ENCODE peak calls at places on chromosomes 3 and 15, in ten cellular contexts. G, R, V, Z, J, N, Q, Y, I and F are unnamed samples.

GRCh38 chr3:25442486-25442885 is 14.4 kb downstream of the RARB start:
- DNase-seq in G (no peak), R (no peak), V (no peak), Z (no peak), J (no peak), N (no peak), Q (no peak), Y (no peak), I (no peak), F (no peak)

GRCh38 chr3:170502297-170502696 is 83.6 kb downstream of the SLC7A14 start:
- DNase-seq in G (peak; percentile 40), R (no peak), V (peak; percentile 53), Z (no peak), J (no peak), N (peak; percentile 59), Q (no peak), Y (peak; percentile 35), I (no peak), F (peak; percentile 6)

GRCh38 chr3:158672293-158673176 is at the start of gene LXN:
- DNase-seq in G (peak; percentile 84), R (no peak), V (peak; percentile 77), Z (peak; percentile 95), J (peak; percentile 95), N (peak; percentile 86), Q (peak; percentile 76), Y (peak; percentile 84), I (peak; percentile 14), F (peak; percentile 95)

GRCh38 chr3:35651888-35652287 is 12.6 kb downstream of the ARPP21 start:
- DNase-seq in G (no peak), R (no peak), V (no peak), Z (no peak), J (no peak), N (no peak), Q (no peak), Y (no peak), I (no peak), F (no peak)

GRCh38 chr3:108292905-108293328 is 3.4 kb upstream of the HHLA2 start:
- DNase-seq in G (no peak), R (no peak), V (no peak), Z (no peak), J (no peak), N (no peak), Q (no peak), Y (no peak), I (no peak), F (no peak)

GRCh38 chr3:9903238-9903624 is 583 bp downstream of the IL17RE start:
- DNase-seq in G (no peak), R (no peak), V (no peak), Z (no peak), J (no peak), N (no peak), Q (no peak), Y (no peak), I (no peak), F (peak; percentile 40)

GRCh38 chr3:71488391-71488809 is 95.1 kb downstream of the FOXP1 start:
- DNase-seq in G (no peak), R (no peak), V (no peak), Z (no peak), J (no peak), N (no peak), Q (no peak), Y (no peak), I (peak; percentile 13), F (no peak)

GRCh38 chr3:105235785-105236184 is 130.9 kb upstream of the ALCAM start:
- DNase-seq in G (no peak), R (no peak), V (no peak), Z (no peak), J (no peak), N (no peak), Q (no peak), Y (no peak), I (no peak), F (no peak)

GRCh38 chr15:95113041-95113440 is 881.7 kb downstream of the MCTP2 start:
- DNase-seq in G (no peak), R (no peak), V (no peak), Z (no peak), J (no peak), N (no peak), Q (no peak), Y (no peak), I (no peak), F (no peak)

GRCh38 chr3:85835857-85836470 is 877.2 kb downstream of the CADM2 start:
- DNase-seq in G (no peak), R (no peak), V (no peak), Z (no peak), J (no peak), N (no peak), Q (no peak), Y (no peak), I (peak; percentile 12), F (no peak)

GRCh38 chr3:148791296-148791695 is 36.3 kb upstream of the CPB1 start:
- DNase-seq in G (no peak), R (no peak), V (no peak), Z (no peak), J (no peak), N (peak; percentile 1), Q (no peak), Y (no peak), I (peak; percentile 32), F (no peak)

GRCh38 chr3:157282261-157283191 is 122.6 kb upstream of the CCNL1 start:
- DNase-seq in G (no peak), R (no peak), V (peak; percentile 34), Z (no peak), J (no peak), N (peak; percentile 95), Q (no peak), Y (no peak), I (no peak), F (no peak)

GRCh38 chr3:101009386-101009785 is 16.2 kb upstream of the ABI3BP start:
- DNase-seq in G (no peak), R (no peak), V (no peak), Z (no peak), J (no peak), N (no peak), Q (no peak), Y (no peak), I (no peak), F (no peak)

GRCh38 chr3:197454014-197454413 is 101.8 kb downstream of the BDH1 start:
- DNase-seq in G (no peak), R (peak; percentile 21), V (no peak), Z (no peak), J (no peak), N (peak; percentile 17), Q (no peak), Y (no peak), I (peak; percentile 23), F (peak; percentile 32)

GRCh38 chr15:90300988-90301715 is 35.7 kb downstream of the NGRN start:
- DNase-seq in G (peak; percentile 33), R (peak; percentile 47), V (peak; percentile 43), Z (peak; percentile 89), J (peak; percentile 70), N (peak; percentile 35), Q (peak; percentile 35), Y (peak; percentile 55), I (peak; percentile 94), F (peak; percentile 67)

GRCh38 chr15:51312132-51312531 is 26.3 kb downstream of the CYP19A1 start:
- DNase-seq in G (no peak), R (no peak), V (no peak), Z (no peak), J (no peak), N (peak; percentile 90), Q (no peak), Y (no peak), I (no peak), F (no peak)

GRCh38 chr15:39700301-39700700 is 82.3 kb downstream of the FSIP1 start:
- DNase-seq in G (no peak), R (no peak), V (no peak), Z (no peak), J (no peak), N (no peak), Q (no peak), Y (no peak), I (no peak), F (no peak)

GRCh38 chr3:154889227-154889634 is 190.9 kb upstream of the MME start:
- DNase-seq in G (no peak), R (no peak), V (no peak), Z (peak; percentile 68), J (no peak), N (no peak), Q (no peak), Y (no peak), I (no peak), F (no peak)

GRCh38 chr15:86661580-86661979 is 581.9 kb downstream of the AGBL1 start:
- DNase-seq in G (no peak), R (no peak), V (no peak), Z (no peak), J (no peak), N (no peak), Q (no peak), Y (no peak), I (no peak), F (no peak)

GRCh38 chr15:40106203-40107161 is 2.2 kb downstream of the BMF start:
- DNase-seq in G (peak; percentile 71), R (no peak), V (peak; percentile 86), Z (no peak), J (peak; percentile 89), N (peak; percentile 70), Q (no peak), Y (peak; percentile 69), I (no peak), F (peak; percentile 79)

GRCh38 chr3:154129625-154130024 is 8.4 kb downstream of the ARHGEF26 start:
- DNase-seq in G (no peak), R (no peak), V (no peak), Z (no peak), J (no peak), N (peak; percentile 22), Q (no peak), Y (no peak), I (no peak), F (no peak)

GRCh38 chr15:66719471-66719870 is 17.4 kb downstream of the SMAD6 start:
- DNase-seq in G (no peak), R (no peak), V (no peak), Z (peak; percentile 39), J (no peak), N (no peak), Q (no peak), Y (no peak), I (no peak), F (no peak)
- H3K4me1 ChIP-seq in G (peaks cover 15% of the 10 kb centered on the region), R (peaks cover 70% of the 10 kb centered on the region), V (no peaks in the 10 kb centered on the region), Z (peaks cover 30% of the 10 kb centered on the region), J (no peaks in the 10 kb centered on the region), N (peaks cover 9% of the 10 kb centered on the region), Q (peaks cover 17% of the 10 kb centered on the region), Y (peaks cover 75% of the 10 kb centered on the region), I (peaks cover 12% of the 10 kb centered on the region), F (peaks cover 11% of the 10 kb centered on the region)

GRCh38 chr15:50017522-50017921 is 101.5 kb downstream of the ATP8B4 start:
- DNase-seq in G (no peak), R (no peak), V (no peak), Z (no peak), J (no peak), N (no peak), Q (no peak), Y (no peak), I (no peak), F (no peak)
- H3K36me3 ChIP-seq in G (no peaks in the 10 kb centered on the region), R (no peaks in the 10 kb centered on the region), V (no peaks in the 10 kb centered on the region), Z (no peaks in the 10 kb centered on the region), J (no peaks in the 10 kb centered on the region), N (no peaks in the 10 kb centered on the region), Q (no peaks in the 10 kb centered on the region), Y (no peaks in the 10 kb centered on the region), I (no peaks in the 10 kb centered on the region), F (no peaks in the 10 kb centered on the region)

GRCh38 chr15:59251001-59251845 is 44.6 kb downstream of the LDHAL6B start:
- DNase-seq in G (no peak), R (no peak), V (no peak), Z (no peak), J (no peak), N (no peak), Q (no peak), Y (no peak), I (no peak), F (no peak)
- H3K4me1 ChIP-seq in G (no peaks in the 10 kb centered on the region), R (peaks cover 11% of the 10 kb centered on the region), V (no peaks in the 10 kb centered on the region), Z (peaks cover 3% of the 10 kb centered on the region), J (no peaks in the 10 kb centered on the region), N (no peaks in the 10 kb centered on the region), Q (no peaks in the 10 kb centered on the region), Y (peaks cover 7% of the 10 kb centered on the region), I (no peaks in the 10 kb centered on the region), F (peaks cover 16% of the 10 kb centered on the region)

GRCh38 chr15:76885212-76885611 is 19.9 kb downstream of the SCAPER start:
- DNase-seq in G (no peak), R (no peak), V (no peak), Z (no peak), J (no peak), N (no peak), Q (no peak), Y (no peak), I (no peak), F (no peak)
- H3K36me3 ChIP-seq in G (no peaks in the 10 kb centered on the region), R (no peaks in the 10 kb centered on the region), V (no peaks in the 10 kb centered on the region), Z (no peaks in the 10 kb centered on the region), J (no peaks in the 10 kb centered on the region), N (no peaks in the 10 kb centered on the region), Q (peaks cover 4% of the 10 kb centered on the region), Y (peaks cover 27% of the 10 kb centered on the region), I (no peaks in the 10 kb centered on the region), F (no peaks in the 10 kb centered on the region)